ENCODE peak calls at places on chromosomes 16 and 17, in five cellular contexts. T is B cell, S is GM13977, C is fibroblast of villous mesenchyme, L is lower lobe of right lung. M is an unnamed sample.

GRCh38 chr17:27457731-27458523 is 1.7 kb downstream of the KSR1 start:
- DNase-seq in T (peak; percentile 57), L (no peak), C (peak; percentile 80), S (peak; percentile 60), M (peak; percentile 30)

GRCh38 chr17:45391291-45391690 is 41.4 kb downstream of the ARHGAP27 start:
- DNase-seq in S (no peak), C (no peak), T (no peak), L (no peak), M (no peak)

GRCh38 chr16:28532940-28533647 is 5.7 kb downstream of the NUPR1 start:
- DNase-seq in L (no peak), C (no peak), S (no peak), T (no peak), M (no peak)

GRCh38 chr17:900336-900735 is 79.2 kb downstream of the NXN start:
- DNase-seq in L (no peak), T (no peak), C (peak; percentile 69), S (no peak), M (no peak)

GRCh38 chr17:76385892-76386786 is 1.7 kb downstream of the SPHK1 start:
- DNase-seq in S (peak; percentile 97), C (peak; percentile 82), L (peak; percentile 87), T (peak; percentile 88), M (peak; percentile 90)

GRCh38 chr16:4494746-4495490 is 18.7 kb downstream of the HMOX2 start:
- DNase-seq in S (no peak), C (peak; percentile 66), L (no peak), T (no peak), M (no peak)

GRCh38 chr17:4043862-4044261 is 79.6 kb upstream of the ATP2A3 start:
- DNase-seq in T (no peak), C (no peak), S (no peak), L (no peak), M (no peak)

GRCh38 chr17:59160203-59161025 is 4.9 kb downstream of the PRR11 start:
- DNase-seq in S (no peak), C (peak; percentile 51), T (no peak), L (no peak), M (no peak)

GRCh38 chr17:30514895-30515596 is 37.8 kb downstream of the GOSR1 start:
- DNase-seq in C (no peak), S (no peak), L (no peak), T (no peak), M (no peak)

GRCh38 chr17:66437466-66438026 is 135.1 kb downstream of the PRKCA start:
- DNase-seq in T (no peak), S (no peak), L (no peak), C (no peak), M (no peak)

GRCh38 chr17:3687949-3688614 is 7.9 kb downstream of the P2RX5 start:
- DNase-seq in T (peak; percentile 69), C (no peak), S (no peak), L (no peak), M (no peak)

GRCh38 chr17:80866050-80866793 is 125.4 kb upstream of the CHMP6 start:
- DNase-seq in S (peak; percentile 78), L (peak; percentile 56), T (peak; percentile 73), C (peak; percentile 64), M (peak; percentile 83)

GRCh38 chr17:33390479-33391027 is 97.5 kb upstream of the ASIC2 start:
- DNase-seq in S (no peak), T (no peak), L (no peak), C (peak; percentile 92), M (no peak)

GRCh38 chr17:63477471-63478440 is 895 bp downstream of the ACE start:
- DNase-seq in L (no peak), C (no peak), S (peak; percentile 61), T (peak; percentile 28), M (no peak)

GRCh38 chr17:72426948-72427760 is 306.3 kb downstream of the SOX9 start:
- DNase-seq in L (no peak), S (no peak), C (no peak), T (no peak), M (no peak)
- TF ChIP-seq CTCF in L (no peak), S (no peak), C (no peak), T (no peak), M (no peak)

DNA sequence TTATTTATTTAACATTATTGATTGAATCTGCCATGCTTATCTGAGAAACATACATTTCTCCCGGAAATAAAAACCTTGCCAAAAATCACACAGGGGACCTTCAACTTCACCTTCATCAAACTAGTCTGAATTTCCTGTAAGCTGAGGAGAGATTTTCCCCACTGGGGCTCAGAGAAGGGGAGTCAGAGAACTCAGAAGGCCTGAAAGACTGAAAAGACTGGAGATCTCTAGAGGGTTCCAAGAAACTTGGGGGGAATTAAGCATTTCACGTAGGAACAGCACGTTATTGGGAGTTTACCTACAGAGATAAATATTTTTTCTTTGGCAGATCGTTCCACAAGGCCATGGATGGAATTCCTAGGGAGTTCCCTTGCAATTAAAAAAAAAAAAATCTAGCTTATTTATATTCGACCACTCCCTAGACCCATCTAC is 528 bp upstream of the NOL11 start:
- DNase-seq in C (no peak), L (no peak), S (no peak), T (no peak), M (no peak)
- TF ChIP-seq CTCF in C (no peak), L (no peak), S (no peak), T (no peak), M (no peak)

GRCh38 chr17:6843241-6843890 is 11.8 kb upstream of the TEKT1 start:
- DNase-seq in L (no peak), C (peak; percentile 55), T (peak; percentile 54), S (peak; percentile 54), M (no peak)
- TF ChIP-seq CTCF in L (peak; percentile 63), C (peak; percentile 45), T (peak; percentile 81), S (peak; percentile 50), M (peak; percentile 76)

GRCh38 chr17:39261286-39261685 is 35.5 kb upstream of the STAC2 start:
- DNase-seq in L (no peak), S (no peak), C (no peak), T (no peak), M (no peak)
- TF ChIP-seq CTCF in L (peak; percentile 28), S (peak; percentile 54), C (peak; percentile 15), T (peak; percentile 35), M (peak; percentile 38)

GRCh38 chr17:78316867-78317816 is 42.7 kb downstream of the SOCS3 start:
- DNase-seq in S (peak; percentile 67), C (peak; percentile 45), T (peak; percentile 38), L (peak; percentile 77), M (no peak)

GRCh38 chr17:78316115-78316866 is 43.6 kb downstream of the SOCS3 start:
- DNase-seq in L (no peak), T (no peak), S (peak; percentile 55), C (no peak), M (no peak)

GRCh38 chr17:78315355-78316114 is 44.3 kb downstream of the SOCS3 start:
- DNase-seq in S (peak; percentile 73), C (peak; percentile 90), L (peak; percentile 76), T (no peak), M (no peak)

GRCh38 chr17:78313735-78314648 is 45.9 kb downstream of the SOCS3 start:
- DNase-seq in S (peak; percentile 84), C (peak; percentile 74), T (peak; percentile 74), L (peak; percentile 87), M (peak; percentile 30)

DNA sequence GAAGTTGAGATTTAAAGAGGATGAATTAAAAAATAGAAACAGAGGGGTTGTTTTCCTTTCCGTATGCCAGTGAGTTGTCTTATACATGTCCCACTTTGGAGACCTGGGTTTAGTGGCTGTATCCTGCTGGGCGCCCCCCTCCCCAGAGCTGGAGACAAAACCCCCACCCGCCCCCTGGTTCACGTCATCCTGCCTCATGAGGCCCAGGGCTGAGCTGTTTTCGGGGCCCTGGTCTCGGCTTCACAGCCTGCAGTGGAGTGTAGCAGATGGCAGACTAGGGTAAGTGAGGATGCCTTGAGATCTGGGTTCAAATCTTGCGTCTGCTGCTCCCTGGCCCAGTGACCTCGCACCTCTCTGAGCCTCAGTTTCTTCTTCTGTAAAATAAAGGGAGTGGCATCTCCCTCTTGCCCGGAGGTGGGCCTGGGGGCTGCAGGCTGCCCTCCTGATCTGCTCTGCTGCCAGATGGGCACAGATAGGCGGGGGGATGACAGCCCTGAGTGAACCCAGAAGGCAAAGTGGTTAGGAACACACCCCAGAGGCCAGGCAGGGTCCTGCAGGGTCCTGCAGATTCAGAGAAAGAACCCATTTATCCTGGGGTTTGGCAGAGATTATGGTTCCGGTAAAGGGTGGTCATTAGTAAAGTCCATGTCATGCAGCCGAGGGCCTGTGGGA is 45.1 kb downstream of the SOCS3 start:
- DNase-seq in C (no peak), T (no peak), L (no peak), S (no peak), M (no peak)
- TF ChIP-seq CTCF in C (peak; percentile 7), T (no peak), L (peak; percentile 6), S (no peak), M (peak; percentile 28)

GRCh38 chr17:49269356-49269755 is 38.8 kb upstream of the PHOSPHO1 start:
- DNase-seq in S (no peak), T (no peak), C (no peak), L (no peak), M (no peak)
- TF ChIP-seq CTCF in S (no peak), T (no peak), C (no peak), L (no peak), M (no peak)

GRCh38 chr17:20095366-20096080 is 86.4 kb downstream of the SPECC1 start:
- DNase-seq in T (no peak), C (peak; percentile 33), S (no peak), L (no peak), M (peak; percentile 51)
- TF ChIP-seq CTCF in T (no peak), C (peak; percentile 46), S (no peak), L (peak; percentile 23), M (peak; percentile 54)

DNA sequence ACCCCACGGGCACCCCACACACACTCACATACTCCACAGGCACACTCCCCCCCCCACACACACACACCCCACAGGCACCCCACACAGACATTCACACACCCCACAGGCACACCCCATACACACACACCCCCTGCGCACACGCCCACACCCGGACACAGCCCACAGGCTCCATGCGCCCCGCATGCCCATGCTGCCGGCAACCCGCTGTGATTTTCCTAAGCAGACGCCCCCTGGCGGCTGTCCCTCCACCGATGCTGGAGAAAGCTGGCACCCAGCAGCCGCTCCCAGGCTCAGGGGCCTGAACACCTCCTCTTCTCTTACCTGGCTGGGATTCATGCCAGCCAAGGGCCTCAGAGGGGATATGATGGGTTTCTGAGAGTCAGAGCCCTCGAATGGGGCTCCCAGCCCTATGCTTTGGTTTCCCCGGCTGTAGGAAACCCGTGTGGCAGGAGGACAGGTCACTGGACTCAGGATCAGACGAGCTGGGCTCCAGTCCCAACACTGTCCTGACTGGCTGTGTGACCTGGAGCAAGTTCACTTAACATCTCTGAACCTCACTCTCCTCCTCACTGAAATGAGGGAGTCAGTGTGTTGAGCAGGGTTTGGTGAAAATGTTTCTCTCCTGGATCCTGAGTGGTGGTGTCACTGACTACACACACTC is 19.6 kb upstream of the TNFRSF13B start:
- DNase-seq in S (peak; percentile 79), L (peak; percentile 92), C (peak; percentile 72), T (peak; percentile 90), M (peak; percentile 86)
- TF ChIP-seq CTCF in S (peak; percentile 85), L (peak; percentile 85), C (peak; percentile 82), T (peak; percentile 78), M (peak; percentile 79)

M was measured in neural crest cell.